ENCODE peak calls at places on chromosomes 1 and 21, in ten cellular contexts. S, B, O, M, T, U, J, R, N and E are unnamed samples.

GRCh38 chr21:35401476-35401875 is 352.4 kb upstream of the RUNX1 start:
- DNase-seq in M (no peak), T (no peak), B (no peak), J (no peak), O (no peak), N (peak; percentile 90), U (no peak), R (no peak), S (no peak), E (no peak)

GRCh38 chr21:44303490-44303981 is 3.7 kb downstream of the PFKL start:
- DNase-seq in J (no peak), T (no peak), U (no peak), N (no peak), S (no peak), B (no peak), O (no peak), R (peak; percentile 29), M (no peak), E (peak; percentile 53)

GRCh38 chr1:207805841-207806421 is 54.1 kb downstream of the CD46 start:
- DNase-seq in S (peak; percentile 87), B (no peak), R (peak; percentile 45), M (no peak), T (no peak), U (no peak), O (no peak), N (peak; percentile 96), J (no peak), E (peak; percentile 81)

GRCh38 chr1:17016317-17016661 is 4.6 kb upstream of the ATP13A2 start:
- DNase-seq in N (peak; percentile 84), U (no peak), M (no peak), B (peak; percentile 20), R (peak; percentile 3), T (no peak), O (no peak), S (peak; percentile 30), J (no peak), E (no peak)

GRCh38 chr1:243850013-243850367 is at the start of gene AKT3:
- DNase-seq in J (no peak), O (no peak), U (no peak), T (no peak), B (peak; percentile 85), R (no peak), S (no peak), M (no peak), N (no peak), E (no peak)

GRCh38 chr1:166947398-166948043 is 27.8 kb downstream of the ILDR2 start:
- DNase-seq in U (no peak), T (no peak), M (peak; percentile 79), N (peak; percentile 86), S (no peak), J (no peak), O (no peak), R (peak; percentile 94), B (peak; percentile 86), E (peak; percentile 46)

GRCh38 chr1:113830039-113830438 is 17.8 kb upstream of the RSBN1 start:
- DNase-seq in O (no peak), B (no peak), R (no peak), S (no peak), U (no peak), N (peak; percentile 55), J (no peak), M (no peak), T (no peak), E (no peak)

GRCh38 chr1:160797861-160798273 is 1.9 kb downstream of the LY9 start:
- DNase-seq in O (peak; percentile 33), N (no peak), M (no peak), J (no peak), S (no peak), R (no peak), U (no peak), T (peak; percentile 74), B (no peak), E (no peak)

GRCh38 chr1:12450090-12450764 is 167.8 kb downstream of the DHRS3 start:
- DNase-seq in U (no peak), J (no peak), B (no peak), N (no peak), M (peak; percentile 25), S (no peak), O (no peak), R (peak; percentile 41), T (peak; percentile 17), E (peak; percentile 48)

GRCh38 chr1:36160949-36161485 is 5.1 kb downstream of the MAP7D1 start:
- DNase-seq in M (peak; percentile 32), B (peak; percentile 93), J (no peak), N (peak; percentile 72), T (peak; percentile 64), R (peak; percentile 68), O (peak; percentile 23), S (no peak), U (no peak), E (no peak)

GRCh38 chr1:24442764-24443163 is 27.2 kb downstream of the NIPAL3 start:
- DNase-seq in S (no peak), N (peak; percentile 38), M (no peak), J (no peak), T (no peak), U (no peak), R (peak; percentile 59), O (no peak), B (no peak), E (no peak)

GRCh38 chr1:91701494-91701869 is 184.5 kb downstream of the TGFBR3 start:
- DNase-seq in J (no peak), T (no peak), R (no peak), S (no peak), U (no peak), M (no peak), N (peak; percentile 13), O (no peak), B (no peak), E (no peak)

GRCh38 chr1:182237329-182237728 is 154.3 kb downstream of the GLUL start:
- DNase-seq in B (no peak), J (no peak), T (no peak), S (no peak), N (no peak), M (no peak), O (no peak), U (no peak), R (no peak), E (no peak)

GRCh38 chr1:172255223-172255560 is 165.3 kb upstream of the C1orf105 start:
- DNase-seq in O (no peak), U (no peak), N (no peak), T (no peak), R (no peak), S (no peak), M (no peak), J (no peak), B (no peak), E (no peak)

GRCh38 chr1:116826818-116827606 is 72.8 kb downstream of the CD2 start:
- DNase-seq in U (no peak), J (no peak), O (no peak), S (no peak), B (no peak), N (peak; percentile 74), M (no peak), T (no peak), R (no peak), E (no peak)

GRCh38 chr1:56472860-56473259 is 106.5 kb downstream of the PLPP3 start:
- DNase-seq in O (no peak), M (no peak), N (no peak), S (no peak), R (no peak), B (no peak), J (no peak), T (no peak), U (peak; percentile 54), E (no peak)

GRCh38 chr1:203069028-203069804 is 16.6 kb downstream of the MYOG start:
- DNase-seq in N (no peak), R (peak; percentile 35), S (no peak), O (no peak), T (no peak), M (no peak), B (no peak), U (no peak), J (no peak), E (no peak)

GRCh38 chr1:154446292-154446691 is 41.1 kb downstream of the IL6R start:
- DNase-seq in R (no peak), U (no peak), M (no peak), J (no peak), T (no peak), B (no peak), O (no peak), S (no peak), N (peak; percentile 95), E (no peak)

GRCh38 chr1:192303029-192303428 is 13.8 kb upstream of the RGS21 start:
- DNase-seq in S (no peak), R (no peak), O (no peak), U (no peak), B (no peak), M (no peak), T (no peak), N (peak; percentile 38), J (no peak), E (no peak)

GRCh38 chr1:2188336-2188735 is 6.2 kb downstream of the FAAP20 start:
- DNase-seq in R (no peak), B (no peak), U (no peak), J (no peak), N (no peak), T (no peak), M (no peak), O (no peak), S (no peak), E (no peak)

GRCh38 chr1:229950908-229951307 is 116.1 kb upstream of the GALNT2 start:
- DNase-seq in R (no peak), N (no peak), J (no peak), S (no peak), O (no peak), T (peak; percentile 45), B (no peak), M (no peak), U (no peak), E (no peak)

GRCh38 chr1:183877321-183877720 is 72.4 kb downstream of the RGL1 start:
- DNase-seq in T (no peak), S (peak; percentile 60), B (no peak), J (no peak), M (no peak), R (peak; percentile 73), N (peak; percentile 66), U (no peak), O (no peak), E (peak; percentile 54)

GRCh38 chr1:162873671-162874666 is 13.0 kb upstream of the CCDC190 start:
- DNase-seq in J (no peak), M (no peak), B (no peak), N (peak; percentile 96), S (no peak), R (no peak), U (no peak), O (no peak), T (no peak), E (peak; percentile 22)

GRCh38 chr1:18447509-18448220 is 33.1 kb upstream of the KLHDC7A start:
- DNase-seq in M (no peak), N (no peak), B (peak; percentile 54), S (no peak), T (no peak), J (no peak), R (no peak), O (no peak), U (no peak), E (no peak)

GRCh38 chr1:55359611-55360010 is 144.4 kb upstream of the USP24 start:
- DNase-seq in U (no peak), M (no peak), R (no peak), T (no peak), J (no peak), S (no peak), O (no peak), B (no peak), N (no peak), E (no peak)

GRCh38 chr1:245961137-245961540 is 545.9 kb downstream of the SMYD3 start:
- DNase-seq in B (no peak), N (no peak), R (no peak), U (no peak), T (no peak), M (no peak), O (no peak), J (no peak), S (no peak), E (no peak)

GRCh38 chr1:92029241-92029922 is 403 bp upstream of the EPHX4 start:
- DNase-seq in B (peak; percentile 27), O (no peak), T (no peak), J (no peak), N (no peak), U (no peak), R (peak; percentile 30), S (no peak), M (peak; percentile 24), E (no peak)

GRCh38 chr1:192763756-192764155 is 45.1 kb upstream of the RGS2 start:
- DNase-seq in U (no peak), O (no peak), T (no peak), B (no peak), N (peak; percentile 73), J (no peak), M (no peak), R (no peak), S (no peak), E (no peak)